ENCODE peak calls at places on chromosomes 7 and 10, in five cellular contexts. One of them, this sample, is unnamed.

GRCh38 chr10:3946234-3947229 is 161.5 kb upstream of the KLF6 start:
- DNase-seq in keratinocyte: no peak
- DNase-seq in fibroblast of lung: no peak
- DNase-seq in GM12878: no peak
- DNase-seq in DND-41: no peak
- DNase-seq in this sample: no peak

GRCh38 chr10:130631139-130631864 is 495.1 kb downstream of the GLRX3 start:
- DNase-seq in keratinocyte: no peak
- DNase-seq in GM12878: no peak
- DNase-seq in DND-41: no peak
- DNase-seq in fibroblast of lung: no peak
- DNase-seq in this sample: no peak

GRCh38 chr7:38000272-38000671 is 79.8 kb downstream of the EPDR1 start:
- DNase-seq in fibroblast of lung: no peak
- DNase-seq in GM12878: no peak
- DNase-seq in DND-41: no peak
- DNase-seq in keratinocyte: no peak
- DNase-seq in this sample: no peak

GRCh38 chr7:223861-224260 is 31.5 kb downstream of the FAM20C start:
- DNase-seq in fibroblast of lung: no peak
- DNase-seq in DND-41: no peak
- DNase-seq in keratinocyte: no peak
- DNase-seq in GM12878: no peak
- DNase-seq in this sample: no peak

GRCh38 chr7:86972072-86972471 is 87.4 kb downstream of the ELAPOR2 start:
- DNase-seq in DND-41: no peak
- DNase-seq in keratinocyte: no peak
- DNase-seq in GM12878: no peak
- DNase-seq in fibroblast of lung: no peak
- DNase-seq in this sample: no peak

GRCh38 chr7:150945171-150945852 is 32.8 kb downstream of the KCNH2 start:
- DNase-seq in DND-41: no peak
- DNase-seq in fibroblast of lung: no peak
- DNase-seq in keratinocyte: no peak
- DNase-seq in GM12878: no peak
- DNase-seq in this sample: no peak

GRCh38 chr10:71374481-71375233 is 22.1 kb upstream of the CDH23 start:
- DNase-seq in GM12878: no peak
- DNase-seq in fibroblast of lung: no peak
- DNase-seq in DND-41: no peak
- DNase-seq in keratinocyte: no peak
- DNase-seq in this sample: no peak

GRCh38 chr10:97508342-97508741 is 9.6 kb downstream of the UBTD1 start:
- DNase-seq in GM12878: no peak
- DNase-seq in fibroblast of lung: peak; percentile 36
- DNase-seq in keratinocyte: no peak
- DNase-seq in DND-41: no peak
- DNase-seq in this sample: peak; percentile 78

GRCh38 chr10:29482591-29483421 is 152.0 kb downstream of the SVIL start:
- DNase-seq in fibroblast of lung: peak; percentile 60
- DNase-seq in keratinocyte: no peak
- DNase-seq in GM12878: no peak
- DNase-seq in DND-41: no peak
- DNase-seq in this sample: no peak

GRCh38 chr7:122544463-122544862 is 154.5 kb downstream of the RNF133 start:
- DNase-seq in keratinocyte: no peak
- DNase-seq in GM12878: peak; percentile 49
- DNase-seq in fibroblast of lung: no peak
- DNase-seq in DND-41: no peak
- DNase-seq in this sample: no peak

GRCh38 chr10:99850041-99850766 is 67.8 kb downstream of the ABCC2 start:
- DNase-seq in GM12878: no peak
- DNase-seq in DND-41: no peak
- DNase-seq in keratinocyte: no peak
- DNase-seq in fibroblast of lung: no peak
- DNase-seq in this sample: no peak

GRCh38 chr7:122311719-122312118 is 7.2 kb upstream of the FEZF1 start:
- DNase-seq in fibroblast of lung: no peak
- DNase-seq in DND-41: no peak
- DNase-seq in keratinocyte: no peak
- DNase-seq in GM12878: no peak
- DNase-seq in this sample: no peak

GRCh38 chr7:915291-916218 is 38.9 kb downstream of the ADAP1 start:
- DNase-seq in GM12878: no peak
- DNase-seq in keratinocyte: no peak
- DNase-seq in DND-41: no peak
- DNase-seq in fibroblast of lung: no peak
- DNase-seq in this sample: no peak

GRCh38 chr7:74183653-74184450 is 9.7 kb downstream of the EIF4H start:
- DNase-seq in fibroblast of lung: no peak
- DNase-seq in GM12878: no peak
- DNase-seq in DND-41: no peak
- DNase-seq in keratinocyte: peak; percentile 21
- DNase-seq in this sample: peak; percentile 36

GRCh38 chr10:68578945-68579344 is 18.8 kb downstream of the TET1 start:
- DNase-seq in keratinocyte: no peak
- DNase-seq in GM12878: no peak
- DNase-seq in DND-41: no peak
- DNase-seq in fibroblast of lung: peak; percentile 66
- DNase-seq in this sample: no peak

GRCh38 chr7:113824117-113824823 is 94.5 kb downstream of the PPP1R3A start:
- DNase-seq in GM12878: no peak
- DNase-seq in fibroblast of lung: no peak
- DNase-seq in keratinocyte: no peak
- DNase-seq in DND-41: no peak
- DNase-seq in this sample: no peak

GRCh38 chr7:77348371-77348813 is 67.8 kb downstream of the GSAP start:
- DNase-seq in fibroblast of lung: peak; percentile 72
- DNase-seq in DND-41: no peak
- DNase-seq in keratinocyte: no peak
- DNase-seq in GM12878: no peak
- DNase-seq in this sample: peak; percentile 91

GRCh38 chr10:20991526-20991925 is 94.4 kb upstream of the NEBL start:
- DNase-seq in fibroblast of lung: no peak
- DNase-seq in GM12878: no peak
- DNase-seq in keratinocyte: no peak
- DNase-seq in DND-41: no peak
- DNase-seq in this sample: no peak

GRCh38 chr7:21425290-21425689 is 2.6 kb upstream of the SP4 start:
- DNase-seq in keratinocyte: no peak
- DNase-seq in GM12878: no peak
- DNase-seq in DND-41: no peak
- DNase-seq in fibroblast of lung: no peak
- DNase-seq in this sample: no peak

GRCh38 chr10:86357041-86357440 is 9.6 kb downstream of the GRID1 start:
- DNase-seq in DND-41: no peak
- DNase-seq in keratinocyte: no peak
- DNase-seq in GM12878: no peak
- DNase-seq in fibroblast of lung: no peak
- DNase-seq in this sample: no peak

GRCh38 chr10:12381536-12382156 is 32.3 kb downstream of the CAMK1D start:
- DNase-seq in fibroblast of lung: no peak
- DNase-seq in keratinocyte: no peak
- DNase-seq in GM12878: no peak
- DNase-seq in DND-41: no peak
- DNase-seq in this sample: no peak

GRCh38 chr7:35030848-35031247 is 6.4 kb downstream of the DPY19L1 start:
- DNase-seq in keratinocyte: no peak
- DNase-seq in DND-41: no peak
- DNase-seq in GM12878: no peak
- DNase-seq in fibroblast of lung: no peak
- DNase-seq in this sample: no peak

GRCh38 chr7:6615853-6616555 is 594 bp downstream of the ZNF853 start:
- DNase-seq in keratinocyte: no peak
- DNase-seq in GM12878: no peak
- DNase-seq in DND-41: no peak
- DNase-seq in fibroblast of lung: no peak
- DNase-seq in this sample: no peak

GRCh38 chr7:148914208-148914777 is 30.2 kb upstream of the EZH2 start:
- DNase-seq in fibroblast of lung: peak; percentile 64
- DNase-seq in keratinocyte: no peak
- DNase-seq in DND-41: no peak
- DNase-seq in GM12878: no peak
- DNase-seq in this sample: no peak

GRCh38 chr7:130943336-130943901 is 209.4 kb upstream of the KLF14 start:
- DNase-seq in fibroblast of lung: peak; percentile 92
- DNase-seq in DND-41: no peak
- DNase-seq in GM12878: no peak
- DNase-seq in keratinocyte: no peak
- DNase-seq in this sample: peak; percentile 75

GRCh38 chr7:94042381-94042780 is 38.2 kb upstream of the BET1 start:
- DNase-seq in keratinocyte: no peak
- DNase-seq in fibroblast of lung: no peak
- DNase-seq in GM12878: no peak
- DNase-seq in DND-41: no peak
- DNase-seq in this sample: no peak

DNA sequence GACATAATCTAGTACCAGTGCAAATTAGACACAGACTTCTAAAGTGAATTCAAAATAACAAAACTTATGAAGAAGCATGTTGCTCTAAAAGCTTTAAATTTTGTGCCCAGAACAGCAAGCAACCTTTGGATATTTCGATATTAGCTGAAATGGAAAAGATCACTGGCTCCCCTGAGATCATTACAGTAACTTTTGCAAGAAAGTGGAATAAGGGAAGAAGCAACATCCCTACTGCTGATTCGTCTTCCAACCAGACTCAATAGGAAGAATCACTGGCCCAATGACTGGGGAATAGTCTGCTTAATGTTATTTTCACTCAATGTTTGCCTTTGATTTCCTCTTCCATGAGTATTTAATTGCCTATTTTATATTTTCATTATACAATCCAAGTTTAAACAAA is 7.9 kb downstream of the SKAP2 start:
- DNase-seq in GM12878: no peak
- DNase-seq in keratinocyte: no peak
- DNase-seq in DND-41: no peak
- DNase-seq in fibroblast of lung: peak; percentile 76
- DNase-seq in this sample: peak; percentile 76
- H3K79me2 ChIP-seq in GM12878: peaks cover 2% of the 10 kb centered on the region
- H3K79me2 ChIP-seq in keratinocyte: peaks cover 59% of the 10 kb centered on the region
- H3K79me2 ChIP-seq in DND-41: peaks cover 9% of the 10 kb centered on the region
- H3K79me2 ChIP-seq in fibroblast of lung: peaks cover 56% of the 10 kb centered on the region
- H3K79me2 ChIP-seq in this sample: peaks cover 37% of the 10 kb centered on the region

DNA sequence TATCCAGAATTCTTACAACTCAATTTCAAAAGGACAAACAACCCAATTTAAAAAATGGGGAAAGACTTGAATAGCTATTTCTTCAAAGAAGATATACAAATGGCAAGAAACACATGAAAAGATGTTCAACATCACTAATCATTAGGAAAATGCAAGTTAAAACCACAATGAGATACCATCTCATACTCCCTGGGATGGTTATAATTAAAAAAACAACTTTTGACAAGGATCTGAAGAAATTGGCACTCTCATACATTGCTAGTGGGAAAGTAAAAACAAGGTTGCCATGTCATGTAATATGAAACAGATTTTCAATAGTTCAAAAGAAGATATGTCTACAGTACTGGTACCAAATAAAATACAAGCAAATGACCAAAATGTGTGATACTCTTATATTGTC is 9.0 kb downstream of the OAT start:
- DNase-seq in keratinocyte: no peak
- DNase-seq in GM12878: no peak
- DNase-seq in fibroblast of lung: no peak
- DNase-seq in DND-41: no peak
- DNase-seq in this sample: no peak
- H3K79me2 ChIP-seq in keratinocyte: peaks cover 57% of the 10 kb centered on the region
- H3K79me2 ChIP-seq in GM12878: no peaks in the 10 kb centered on the region
- H3K79me2 ChIP-seq in fibroblast of lung: peaks cover 19% of the 10 kb centered on the region
- H3K79me2 ChIP-seq in DND-41: no peaks in the 10 kb centered on the region
- H3K79me2 ChIP-seq in this sample: peaks cover 20% of the 10 kb centered on the region

GRCh38 chr7:55522268-55522902 is 49.9 kb downstream of the VOPP1 start:
- DNase-seq in DND-41: no peak
- DNase-seq in GM12878: no peak
- DNase-seq in fibroblast of lung: no peak
- DNase-seq in keratinocyte: no peak
- DNase-seq in this sample: no peak

GRCh38 chr7:55517936-55518689 is 54.2 kb downstream of the VOPP1 start:
- DNase-seq in GM12878: no peak
- DNase-seq in keratinocyte: no peak
- DNase-seq in fibroblast of lung: no peak
- DNase-seq in DND-41: no peak
- DNase-seq in this sample: no peak

GRCh38 chr7:55521543-55522267 is 50.6 kb downstream of the VOPP1 start:
- DNase-seq in keratinocyte: no peak
- DNase-seq in fibroblast of lung: no peak
- DNase-seq in GM12878: no peak
- DNase-seq in DND-41: no peak
- DNase-seq in this sample: no peak

GRCh38 chr7:55518836-55519235 is 53.5 kb downstream of the VOPP1 start:
- DNase-seq in keratinocyte: no peak
- DNase-seq in fibroblast of lung: no peak
- DNase-seq in DND-41: no peak
- DNase-seq in GM12878: no peak
- DNase-seq in this sample: no peak

GRCh38 chr7:55520426-55521140 is 51.7 kb downstream of the VOPP1 start:
- DNase-seq in keratinocyte: no peak
- DNase-seq in fibroblast of lung: no peak
- DNase-seq in DND-41: no peak
- DNase-seq in GM12878: no peak
- DNase-seq in this sample: no peak
- H3K79me2 ChIP-seq in keratinocyte: peaks cover 31% of the 10 kb centered on the region
- H3K79me2 ChIP-seq in fibroblast of lung: peaks cover 5% of the 10 kb centered on the region
- H3K79me2 ChIP-seq in DND-41: peaks cover 72% of the 10 kb centered on the region
- H3K79me2 ChIP-seq in GM12878: peaks cover 66% of the 10 kb centered on the region
- H3K79me2 ChIP-seq in this sample: peaks cover 53% of the 10 kb centered on the region

GRCh38 chr10:110507303-110507702 is 9.6 kb downstream of the DUSP5 start:
- DNase-seq in DND-41: no peak
- DNase-seq in fibroblast of lung: no peak
- DNase-seq in GM12878: no peak
- DNase-seq in keratinocyte: no peak
- DNase-seq in this sample: no peak
- H3K79me2 ChIP-seq in DND-41: no peaks in the 10 kb centered on the region
- H3K79me2 ChIP-seq in fibroblast of lung: peaks cover 84% of the 10 kb centered on the region
- H3K79me2 ChIP-seq in GM12878: peaks cover 35% of the 10 kb centered on the region
- H3K79me2 ChIP-seq in keratinocyte: peaks cover 92% of the 10 kb centered on the region
- H3K79me2 ChIP-seq in this sample: peaks cover 76% of the 10 kb centered on the region

GRCh38 chr10:88886557-88886956 is 6.5 kb downstream of the STAMBPL1 start:
- DNase-seq in DND-41: no peak
- DNase-seq in fibroblast of lung: no peak
- DNase-seq in GM12878: no peak
- DNase-seq in keratinocyte: no peak
- DNase-seq in this sample: no peak
- H3K79me2 ChIP-seq in DND-41: peaks cover 100% of the 10 kb centered on the region
- H3K79me2 ChIP-seq in fibroblast of lung: peaks cover 95% of the 10 kb centered on the region
- H3K79me2 ChIP-seq in GM12878: peaks cover 100% of the 10 kb centered on the region
- H3K79me2 ChIP-seq in keratinocyte: peaks cover 20% of the 10 kb centered on the region
- H3K79me2 ChIP-seq in this sample: no peaks in the 10 kb centered on the region